ENCODE peak calls at places on chromosomes 1 and 21, in six cellular contexts. H is putamen; J is frontal cortex; S is stimulated activated CD4-positive, alpha-beta T cell treated with anti-CD3 and anti-CD28 coated beads, Interleukin-1b, Interleukin-23, amount 100 ng/mL, for 24 hours; Z is HFF-Myc; L is smooth muscle cell of the brain vasculature. N is an unnamed sample.
A peak's percentile ranks its signal among the peaks of the same experiment; 100 is the strongest.

GRCh38 chr21:17780539-17780938 is 38.6 kb downstream of the C21orf91 start:
- DNase-seq in L (no peak), H (no peak), S (no peak), J (no peak), Z (no peak), N (no peak)

GRCh38 chr1:119947468-119947867 is 51.2 kb upstream of the ADAM30 start:
- DNase-seq in Z (peak; percentile 76), S (no peak), H (no peak), L (peak; percentile 18), J (no peak), N (no peak)

GRCh38 chr1:48055854-48056253 is 58.7 kb upstream of the TRABD2B start:
- DNase-seq in Z (no peak), S (no peak), L (no peak), H (no peak), J (no peak), N (no peak)

GRCh38 chr21:41580758-41581554 is 73.0 kb upstream of the TMPRSS2 start:
- DNase-seq in J (no peak), Z (no peak), L (no peak), H (no peak), S (no peak), N (no peak)

GRCh38 chr1:10943991-10944730 is 68.3 kb upstream of the TARDBP start:
- DNase-seq in H (no peak), Z (no peak), J (peak; percentile 37), L (no peak), S (no peak), N (no peak)

GRCh38 chr1:167095368-167095767 is 1.5 kb downstream of the STYXL2 start:
- DNase-seq in L (peak; percentile 41), Z (peak; percentile 87), H (no peak), J (no peak), S (no peak), N (no peak)

GRCh38 chr1:59979551-59980070 is 53.0 kb upstream of the CYP2J2 start:
- DNase-seq in L (no peak), S (no peak), H (no peak), J (no peak), Z (no peak), N (no peak)

GRCh38 chr1:62720946-62721554 is 32.9 kb upstream of the DOCK7 start:
- DNase-seq in L (no peak), J (no peak), H (no peak), S (no peak), Z (no peak), N (no peak)

GRCh38 chr1:27141266-27142003 is 13.5 kb downstream of the SLC9A1 start:
- DNase-seq in H (no peak), Z (no peak), L (no peak), S (no peak), J (no peak), N (no peak)

GRCh38 chr1:116760487-116760886 is 6.3 kb downstream of the CD2 start:
- DNase-seq in L (no peak), Z (no peak), H (no peak), S (no peak), J (no peak), N (no peak)

GRCh38 chr1:3940911-3941310 is 40.8 kb upstream of the C1orf174 start:
- DNase-seq in H (no peak), S (no peak), Z (no peak), J (no peak), L (no peak), N (no peak)

GRCh38 chr1:18829671-18830070 is 29.8 kb downstream of the TAS1R2 start:
- DNase-seq in S (no peak), J (no peak), L (no peak), Z (no peak), H (no peak), N (no peak)

GRCh38 chr1:54453089-54453488 is 46.9 kb upstream of the SSBP3 start:
- DNase-seq in Z (no peak), J (no peak), S (no peak), H (no peak), L (no peak), N (no peak)

GRCh38 chr1:10693497-10694273 is 102.8 kb downstream of the CASZ1 start:
- DNase-seq in H (no peak), J (no peak), Z (no peak), L (no peak), S (peak; percentile 16), N (peak; percentile 51)

GRCh38 chr21:35373998-35374397 is 324.9 kb upstream of the RUNX1 start:
- DNase-seq in J (no peak), S (no peak), L (no peak), Z (no peak), H (no peak), N (no peak)

GRCh38 chr1:236760480-236760879 is 34.6 kb upstream of the MTR start:
- DNase-seq in S (no peak), Z (no peak), J (no peak), L (no peak), H (no peak), N (no peak)

GRCh38 chr1:20440785-20441200 is 45.2 kb downstream of the CAMK2N1 start:
- DNase-seq in L (no peak), Z (no peak), H (peak; percentile 67), S (peak; percentile 25), J (no peak), N (peak; percentile 47)

GRCh38 chr1:114457675-114458074 is 53.3 kb downstream of the TRIM33 start:
- DNase-seq in Z (no peak), J (no peak), S (no peak), L (no peak), H (no peak), N (no peak)

GRCh38 chr1:111847519-111847918 is 91.8 kb downstream of the DDX20 start:
- DNase-seq in H (no peak), L (no peak), S (no peak), Z (no peak), J (no peak), N (no peak)

GRCh38 chr1:55244476-55245109 is 29.4 kb upstream of the USP24 start:
- DNase-seq in Z (no peak), L (no peak), H (no peak), S (no peak), J (no peak), N (peak; percentile 62)

GRCh38 chr1:59505596-59506028 is 208.7 kb downstream of the FGGY start:
- DNase-seq in L (no peak), S (no peak), J (no peak), H (no peak), Z (no peak), N (no peak)

GRCh38 chr1:226938903-226939438 is 1.1 kb upstream of the COQ8A start:
- DNase-seq in S (no peak), J (no peak), H (peak; percentile 26), Z (no peak), L (peak; percentile 6), N (peak; percentile 84)

N was measured in erythroblast.